ENCODE peak calls at places on chromosomes 16 and 17, in eight cellular contexts. M, L, F, V, G, P, Q and S are unnamed samples. For H3K4me1, the result is how much of the 10 kb centered on the place peaks cover.

GRCh38 chr16:22847100-22847499 is 33.1 kb downstream of the HS3ST2 start:
- DNase-seq in M (no peak), L (no peak), F (no peak), V (no peak), G (no peak), P (no peak), Q (no peak), S (no peak)

GRCh38 chr16:20388854-20389253 is 15.7 kb downstream of the PDILT start:
- DNase-seq in M (no peak), L (no peak), F (no peak), V (no peak), G (no peak), P (no peak), Q (no peak), S (no peak)

GRCh38 chr16:89828199-89828869 is at the start of gene SPIRE2:
- DNase-seq in M (peak), L (no peak), F (peak), V (peak), G (peak), P (no peak), Q (peak), S (peak)

GRCh38 chr17:57553991-57554825 is 190.9 kb downstream of the CCDC182 start:
- DNase-seq in M (peak), L (no peak), F (no peak), V (peak), G (peak), P (no peak), Q (peak), S (peak)

GRCh38 chr17:47694818-47695663 is 1.1 kb downstream of the TBKBP1 start:
- DNase-seq in M (peak), L (no peak), F (no peak), V (peak), G (peak), P (no peak), Q (peak), S (peak)

GRCh38 chr17:44222112-44222869 is 2.8 kb upstream of the UBTF start:
- DNase-seq in M (peak), L (peak), F (peak), V (peak), G (peak), P (no peak), Q (no peak), S (peak)

GRCh38 chr17:38796451-38796850 is 2.9 kb downstream of the PIP4K2B start:
- DNase-seq in M (no peak), L (no peak), F (no peak), V (peak), G (no peak), P (no peak), Q (no peak), S (no peak)

GRCh38 chr17:59527931-59528330 is 37.5 kb upstream of the DHX40 start:
- DNase-seq in M (no peak), L (no peak), F (no peak), V (no peak), G (no peak), P (no peak), Q (no peak), S (no peak)

GRCh38 chr17:17872468-17873345 is 35.9 kb upstream of the SREBF1 start:
- DNase-seq in M (no peak), L (no peak), F (no peak), V (no peak), G (no peak), P (no peak), Q (no peak), S (no peak)

GRCh38 chr16:10675221-10675620 is 19.5 kb downstream of the TEKT5 start:
- DNase-seq in M (no peak), L (no peak), F (no peak), V (no peak), G (no peak), P (no peak), Q (no peak), S (no peak)

GRCh38 chr16:57536306-57537193 is at the start of gene CCDC102A:
- DNase-seq in M (peak), L (no peak), F (no peak), V (peak), G (peak), P (no peak), Q (peak), S (peak)

GRCh38 chr16:69890114-69890890 is 60.8 kb upstream of the CLEC18A start:
- DNase-seq in M (peak), L (no peak), F (no peak), V (peak), G (peak), P (no peak), Q (no peak), S (peak)

GRCh38 chr16:44655-45054 is 8.8 kb downstream of the POLR3K start:
- DNase-seq in M (no peak), L (no peak), F (no peak), V (no peak), G (no peak), P (no peak), Q (no peak), S (no peak)

GRCh38 chr17:6269474-6269873 is 165.4 kb downstream of the AIPL1 start:
- DNase-seq in M (peak), L (peak), F (peak), V (peak), G (peak), P (no peak), Q (peak), S (peak)

GRCh38 chr16:57955572-57955971 is 15.4 kb downstream of the CNGB1 start:
- DNase-seq in M (no peak), L (no peak), F (peak), V (no peak), G (no peak), P (no peak), Q (no peak), S (no peak)

GRCh38 chr17:64984776-64985521 is 65.7 kb upstream of the LRRC37A3 start:
- DNase-seq in M (peak), L (no peak), F (peak), V (peak), G (no peak), P (no peak), Q (no peak), S (no peak)

GRCh38 chr17:16259926-16260325 is 42.9 kb downstream of the PIGL start:
- DNase-seq in M (no peak), L (no peak), F (no peak), V (no peak), G (no peak), P (no peak), Q (no peak), S (no peak)

GRCh38 chr16:86619263-86619935 is 41.0 kb downstream of the FOXL1 start:
- DNase-seq in M (no peak), L (no peak), F (no peak), V (no peak), G (peak), P (no peak), Q (peak), S (no peak)

GRCh38 chr16:89408315-89408714 is 82.0 kb downstream of the ANKRD11 start:
- DNase-seq in M (no peak), L (no peak), F (no peak), V (no peak), G (no peak), P (no peak), Q (no peak), S (no peak)

GRCh38 chr16:58020628-58021521 is 4.7 kb upstream of the MMP15 start:
- DNase-seq in M (peak), L (no peak), F (peak), V (peak), G (peak), P (no peak), Q (peak), S (peak)

GRCh38 chr17:83174859-83175550 is 95.6 kb downstream of the METRNL start:
- DNase-seq in M (no peak), L (no peak), F (no peak), V (no peak), G (no peak), P (no peak), Q (no peak), S (no peak)

GRCh38 chr16:67537270-67537635 is 8.6 kb downstream of the RIPOR1 start:
- DNase-seq in M (peak), L (no peak), F (peak), V (peak), G (peak), P (no peak), Q (no peak), S (peak)

GRCh38 chr16:1237990-1238389 is 2.5 kb upstream of the TPSAB1 start:
- DNase-seq in M (no peak), L (no peak), F (no peak), V (no peak), G (no peak), P (no peak), Q (no peak), S (no peak)

GRCh38 chr16:49700222-49700927 is 155.5 kb downstream of the ZNF423 start:
- DNase-seq in M (peak), L (no peak), F (no peak), V (peak), G (peak), P (no peak), Q (no peak), S (peak)

GRCh38 chr16:49701867-49702494 is 153.9 kb downstream of the ZNF423 start:
- DNase-seq in M (peak), L (no peak), F (no peak), V (peak), G (peak), P (no peak), Q (no peak), S (peak)

GRCh38 chr16:49698931-49699715 is 156.8 kb downstream of the ZNF423 start:
- DNase-seq in M (peak), L (no peak), F (no peak), V (no peak), G (peak), P (no peak), Q (no peak), S (peak)

GRCh38 chr16:49699718-49700117 is 156.2 kb downstream of the ZNF423 start:
- DNase-seq in M (no peak), L (no peak), F (no peak), V (no peak), G (no peak), P (no peak), Q (no peak), S (no peak)

DNA sequence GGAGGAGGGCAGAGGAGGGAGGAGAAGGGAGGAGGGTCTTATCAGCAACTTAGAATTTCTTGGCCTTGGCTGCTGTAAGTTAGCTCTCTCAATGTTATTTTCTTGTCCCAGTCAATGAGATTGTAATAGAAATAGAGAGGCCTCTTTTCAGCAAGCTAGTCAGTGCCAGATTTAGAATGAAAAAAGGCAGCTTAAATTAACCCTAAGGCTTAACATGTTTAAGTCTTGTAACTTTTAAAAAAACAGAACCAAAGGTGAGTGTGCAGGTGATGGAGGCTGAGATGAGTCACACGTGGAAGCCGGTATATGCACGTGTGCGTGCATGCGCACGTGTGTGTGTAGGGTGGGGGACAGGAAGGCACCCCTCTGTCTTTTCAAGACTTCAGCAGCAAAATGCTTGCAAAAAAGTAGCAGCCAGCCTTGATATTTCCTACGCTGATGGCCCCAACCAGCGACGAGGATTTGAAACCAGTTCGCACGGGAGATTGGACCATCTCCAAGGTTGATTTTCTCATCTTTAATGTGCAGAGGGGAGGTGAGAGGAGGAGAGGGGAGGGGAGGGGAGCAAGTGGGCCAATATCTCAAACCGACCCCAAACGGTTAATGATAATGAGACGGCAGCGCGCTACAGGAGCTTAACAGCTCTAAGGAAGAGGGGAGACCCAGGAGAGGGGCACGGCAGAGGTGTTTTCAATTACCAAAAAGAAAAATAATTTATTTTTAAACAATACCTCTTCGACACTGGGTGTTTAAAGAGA is 154.8 kb downstream of the ZNF423 start:
- DNase-seq in M (peak), L (no peak), F (no peak), V (no peak), G (peak), P (no peak), Q (no peak), S (peak)
- TF ChIP-seq EZH2 in M (no peak), L (no peak), F (no peak), V (no peak), G (no peak), P (no peak), Q (no peak), S (no peak)

GRCh38 chr17:68356949-68357455 is 65.7 kb downstream of the ARSG start:
- DNase-seq in M (no peak), L (no peak), F (no peak), V (no peak), G (no peak), P (no peak), Q (no peak), S (no peak)
- H3K4me1 ChIP-seq in M (under half), L (under half), F (under half), V (under half), G (under half), P (under half), Q (under half), S (under half)

GRCh38 chr17:20154601-20155000 is 145.4 kb downstream of the SPECC1 start:
- DNase-seq in M (no peak), L (no peak), F (no peak), V (no peak), G (no peak), P (no peak), Q (no peak), S (no peak)
- H2AFZ ChIP-seq in M (no peak), L (no peak), F (no peak), V (no peak), G (no peak), P (no peak), Q (no peak), S (no peak)

GRCh38 chr16:56192644-56192960 is 1.3 kb downstream of the GNAO1 start:
- DNase-seq in M (no peak), L (no peak), F (no peak), V (no peak), G (no peak), P (no peak), Q (no peak), S (no peak)

GRCh38 chr16:56192971-56193936 is 2.0 kb downstream of the GNAO1 start:
- DNase-seq in M (no peak), L (no peak), F (no peak), V (no peak), G (peak), P (no peak), Q (no peak), S (peak)

GRCh38 chr16:56190903-56191806 is at the start of gene GNAO1:
- DNase-seq in M (peak), L (no peak), F (peak), V (peak), G (peak), P (no peak), Q (peak), S (peak)

GRCh38 chr16:56189990-56190902 is 1.0 kb upstream of the GNAO1 start:
- DNase-seq in M (peak), L (no peak), F (no peak), V (no peak), G (peak), P (no peak), Q (no peak), S (peak)

GRCh38 chr16:56191807-56192643 is 736 bp downstream of the GNAO1 start:
- DNase-seq in M (no peak), L (no peak), F (no peak), V (peak), G (peak), P (no peak), Q (no peak), S (peak)
- TF ChIP-seq EZH2 in M (no peak), L (no peak), F (no peak), V (no peak), G (no peak), P (no peak), Q (no peak), S (peak)

GRCh38 chr16:85005278-85006069 is 5.9 kb downstream of the ZDHHC7 start:
- DNase-seq in M (no peak), L (no peak), F (no peak), V (no peak), G (no peak), P (no peak), Q (no peak), S (no peak)

GRCh38 chr16:85010446-85010930 is 847 bp downstream of the ZDHHC7 start:
- DNase-seq in M (no peak), L (no peak), F (no peak), V (no peak), G (no peak), P (no peak), Q (no peak), S (no peak)

GRCh38 chr16:85007815-85008214 is 3.5 kb downstream of the ZDHHC7 start:
- DNase-seq in M (no peak), L (no peak), F (no peak), V (no peak), G (no peak), P (no peak), Q (no peak), S (no peak)

GRCh38 chr16:85006639-85007038 is 4.7 kb downstream of the ZDHHC7 start:
- DNase-seq in M (peak), L (no peak), F (no peak), V (no peak), G (no peak), P (no peak), Q (no peak), S (no peak)

DNA sequence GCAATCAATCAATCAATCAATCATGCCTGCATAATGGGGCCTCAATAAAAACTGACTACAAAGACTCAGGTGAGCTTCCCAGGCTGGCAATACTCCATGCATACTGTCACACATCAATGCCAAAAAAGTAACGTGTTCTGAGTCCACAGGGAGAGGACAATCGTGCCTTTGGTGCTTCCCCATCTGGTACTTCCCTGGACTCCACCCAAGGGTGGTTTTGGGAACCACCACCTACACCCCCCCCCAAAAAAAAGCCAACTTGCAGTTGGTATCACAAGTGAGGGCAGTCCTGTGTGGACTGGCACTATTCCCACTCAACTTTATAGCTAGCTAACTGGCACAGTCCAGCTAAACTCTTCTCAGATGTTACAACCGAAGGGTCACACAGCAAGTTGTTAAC is 3.1 kb downstream of the ZDHHC7 start:
- DNase-seq in M (no peak), L (no peak), F (no peak), V (no peak), G (no peak), P (no peak), Q (no peak), S (no peak)
- H3K4me1 ChIP-seq in M (under half), L (under half), F (under half), V (half or more), G (under half), P (under half), Q (under half), S (under half)

GRCh38 chr17:80189611-80190010 is 19.8 kb downstream of the CARD14 start:
- DNase-seq in M (no peak), L (no peak), F (no peak), V (no peak), G (no peak), P (no peak), Q (no peak), S (no peak)

GRCh38 chr17:80191192-80191591 is 21.4 kb downstream of the CARD14 start:
- DNase-seq in M (no peak), L (no peak), F (no peak), V (no peak), G (peak), P (no peak), Q (no peak), S (peak)

GRCh38 chr17:80191720-80192265 is 22.0 kb downstream of the CARD14 start:
- DNase-seq in M (no peak), L (no peak), F (no peak), V (no peak), G (no peak), P (no peak), Q (no peak), S (no peak)

GRCh38 chr17:80192268-80192667 is 22.4 kb downstream of the CARD14 start:
- DNase-seq in M (no peak), L (no peak), F (no peak), V (no peak), G (no peak), P (no peak), Q (no peak), S (no peak)

DNA sequence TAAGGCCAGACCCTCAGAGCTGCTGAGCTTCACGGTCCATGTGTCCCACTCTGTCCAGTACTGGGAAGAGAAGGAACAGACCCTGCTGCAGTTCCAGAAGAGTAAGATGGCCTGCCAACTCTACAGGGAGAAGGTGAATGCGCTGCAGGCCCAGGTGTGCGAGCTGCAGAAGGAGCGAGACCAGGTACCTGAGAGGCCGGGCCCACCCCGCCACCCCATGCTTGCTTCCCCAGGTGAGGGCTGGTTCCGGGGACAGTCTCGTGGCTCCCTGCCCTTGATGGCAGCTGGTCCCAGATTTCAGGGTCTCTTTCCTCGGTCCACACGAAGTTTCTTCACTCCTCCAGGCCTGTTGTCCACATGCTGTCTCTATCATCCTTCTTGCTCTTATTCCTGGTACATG is 20.9 kb downstream of the CARD14 start:
- DNase-seq in M (no peak), L (no peak), F (no peak), V (no peak), G (no peak), P (no peak), Q (no peak), S (no peak)
- H2AFZ ChIP-seq in M (no peak), L (no peak), F (no peak), V (no peak), G (no peak), P (no peak), Q (no peak), S (no peak)

GRCh38 chr17:48748728-48749566 is 20.4 kb upstream of the HOXB13 start:
- DNase-seq in M (peak), L (no peak), F (no peak), V (no peak), G (no peak), P (no peak), Q (no peak), S (no peak)

GRCh38 chr17:48747445-48748363 is 19.2 kb upstream of the HOXB13 start:
- DNase-seq in M (no peak), L (no peak), F (no peak), V (no peak), G (peak), P (no peak), Q (no peak), S (peak)

GRCh38 chr17:48749621-48750553 is 21.3 kb upstream of the HOXB13 start:
- DNase-seq in M (no peak), L (no peak), F (no peak), V (no peak), G (peak), P (no peak), Q (no peak), S (peak)

GRCh38 chr17:48746916-48747444 is 18.4 kb upstream of the HOXB13 start:
- DNase-seq in M (no peak), L (no peak), F (no peak), V (no peak), G (peak), P (no peak), Q (no peak), S (no peak)

GRCh38 chr17:48745381-48746275 is 17.1 kb upstream of the HOXB13 start:
- DNase-seq in M (no peak), L (no peak), F (no peak), V (no peak), G (peak), P (no peak), Q (no peak), S (peak)
- TF ChIP-seq EZH2 in M (no peak), L (no peak), F (no peak), V (no peak), G (peak), P (peak), Q (no peak), S (peak)